ENCODE peak calls at places on chromosome 5, in nine cellular contexts. P is A172; M is NCI-H1417; H is naive thymus-derived CD8-positive, alpha-beta T cell; T is NCI-H345; I is M059J; Y is retina; C is GM03348; Q is HTR-8/SVneo. S is an unnamed sample.

GRCh38 chr5:151155149-151155776 is 2.3 kb downstream of the ANXA6 start:
- DNase-seq in P (peak), M (no peak), H (peak), T (no peak), I (no peak), Y (no peak), C (peak), Q (no peak), S (no peak)

GRCh38 chr5:59724482-59725392 is 168.8 kb downstream of the PDE4D start:
- DNase-seq in P (peak), M (peak), H (no peak), T (no peak), I (peak), Y (no peak), C (peak), Q (peak), S (peak)

GRCh38 chr5:54990751-54991349 is 5.5 kb upstream of the ESM1 start:
- DNase-seq in P (peak), M (no peak), H (no peak), T (no peak), I (peak), Y (no peak), C (peak), Q (no peak), S (no peak)

GRCh38 chr5:1513326-1514026 is 10.3 kb downstream of the LPCAT1 start:
- DNase-seq in P (no peak), M (no peak), H (no peak), T (no peak), I (no peak), Y (no peak), C (no peak), Q (no peak), S (no peak)

GRCh38 chr5:39016587-39017275 is 57.5 kb downstream of the RICTOR start:
- DNase-seq in P (no peak), M (no peak), H (no peak), T (no peak), I (peak), Y (no peak), C (no peak), Q (no peak), S (no peak)

GRCh38 chr5:178994580-178995340 is at the start of gene GRM6:
- DNase-seq in P (no peak), M (no peak), H (no peak), T (no peak), I (no peak), Y (peak), C (no peak), Q (no peak), S (no peak)

GRCh38 chr5:134103998-134104612 is 10.4 kb upstream of the TCF7 start:
- DNase-seq in P (no peak), M (no peak), H (no peak), T (no peak), I (no peak), Y (no peak), C (no peak), Q (no peak), S (no peak)

GRCh38 chr5:167898361-167899042 is 392.9 kb upstream of the WWC1 start:
- DNase-seq in P (no peak), M (no peak), H (no peak), T (no peak), I (peak), Y (no peak), C (no peak), Q (no peak), S (no peak)

GRCh38 chr5:89106479-89106878 is 223.5 kb upstream of the MEF2C start:
- DNase-seq in P (no peak), M (no peak), H (no peak), T (no peak), I (no peak), Y (no peak), C (no peak), Q (no peak), S (no peak)

GRCh38 chr5:170623576-170624181 is 119.9 kb downstream of the KCNIP1 start:
- DNase-seq in P (peak), M (no peak), H (no peak), T (peak), I (peak), Y (peak), C (peak), Q (peak), S (no peak)

GRCh38 chr5:136001531-136001930 is 27.3 kb upstream of the TGFBI start:
- DNase-seq in P (no peak), M (no peak), H (no peak), T (no peak), I (no peak), Y (no peak), C (peak), Q (no peak), S (no peak)